ENCODE peak calls at places on chromosomes 2 and 18, in nine cellular contexts. R is GM20000, Y is body of pancreas, V is nephron progenitor cell, X is endothelial cell, Q is kidney epithelial cell, I is coronary artery, J is neural crest cell, F is pancreas. A is an unnamed sample.

GRCh38 chr2:237551071-237551574 is 15.3 kb upstream of the PRLH start:
- DNase-seq in F (no peak), Q (no peak), J (no peak), I (no peak), R (no peak), V (no peak), Y (no peak), X (no peak), A (no peak)

GRCh38 chr2:39379643-39380524 is 57.2 kb downstream of the MAP4K3 start:
- DNase-seq in R (peak), F (no peak), Y (no peak), V (no peak), Q (no peak), J (no peak), X (peak), I (no peak), A (peak)

GRCh38 chr2:219079417-219079816 is 18.7 kb upstream of the IHH start:
- DNase-seq in R (no peak), V (no peak), J (no peak), F (no peak), X (no peak), Y (no peak), Q (no peak), I (no peak), A (no peak)

GRCh38 chr2:33146112-33146511 is 199.4 kb downstream of the LTBP1 start:
- DNase-seq in F (no peak), Q (no peak), Y (no peak), X (no peak), R (no peak), V (no peak), I (no peak), J (no peak), A (no peak)

GRCh38 chr2:105725388-105725787 is 19.3 kb upstream of the NCK2 start:
- DNase-seq in V (no peak), I (no peak), F (no peak), Q (no peak), X (no peak), R (no peak), Y (no peak), J (no peak), A (no peak)

GRCh38 chr2:135504811-135505210 is 26.2 kb downstream of the ZRANB3 start:
- DNase-seq in I (no peak), X (no peak), V (no peak), F (no peak), Q (no peak), J (no peak), Y (no peak), R (no peak), A (no peak)

GRCh38 chr18:48441405-48441881 is 32.3 kb upstream of the ZBTB7C start:
- DNase-seq in V (peak), F (no peak), I (peak), Q (no peak), X (no peak), Y (no peak), J (no peak), R (no peak), A (no peak)

GRCh38 chr2:33153008-33153407 is 206.3 kb downstream of the LTBP1 start:
- DNase-seq in V (no peak), J (no peak), Y (no peak), Q (no peak), I (no peak), R (no peak), F (no peak), X (no peak), A (no peak)

GRCh38 chr2:175414872-175415487 is 233.5 kb upstream of the ATP5MC3 start:
- DNase-seq in F (no peak), Y (peak), X (peak), V (peak), R (peak), I (no peak), Q (peak), J (peak), A (peak)

GRCh38 chr2:190930411-190930810 is 49.8 kb downstream of the GLS start:
- DNase-seq in Y (no peak), V (no peak), Q (no peak), F (no peak), J (no peak), I (no peak), X (no peak), R (no peak), A (no peak)

GRCh38 chr2:236010920-236011685 is 157.1 kb downstream of the GBX2 start:
- DNase-seq in R (no peak), J (no peak), V (no peak), I (no peak), X (no peak), Y (no peak), Q (no peak), F (no peak), A (no peak)

GRCh38 chr18:76988015-76988826 is 144.4 kb downstream of the MBP start:
- DNase-seq in Y (no peak), J (no peak), Q (no peak), R (no peak), V (no peak), F (no peak), I (no peak), X (no peak), A (no peak)

GRCh38 chr18:9405130-9405529 is 70.2 kb upstream of the RALBP1 start:
- DNase-seq in X (no peak), F (no peak), R (no peak), V (no peak), Q (no peak), J (no peak), I (no peak), Y (no peak), A (no peak)

GRCh38 chr2:182864949-182865348 is 1.5 kb downstream of the FRZB start:
- DNase-seq in F (no peak), V (no peak), R (no peak), J (no peak), I (no peak), X (no peak), Y (no peak), Q (no peak), A (no peak)

GRCh38 chr2:1787799-1788477 is 43.6 kb upstream of the PXDN start:
- DNase-seq in X (no peak), V (no peak), Q (no peak), R (no peak), I (no peak), J (no peak), Y (peak), F (no peak), A (no peak)

GRCh38 chr2:234496442-234496834 is 443 bp downstream of the ARL4C start:
- DNase-seq in I (no peak), V (no peak), X (peak), Y (peak), Q (no peak), F (no peak), R (no peak), J (no peak), A (peak)

GRCh38 chr2:12824771-12825363 is 108.1 kb downstream of the TRIB2 start:
- DNase-seq in I (peak), F (no peak), J (no peak), Y (peak), Q (no peak), X (no peak), V (no peak), R (no peak), A (no peak)

GRCh38 chr18:906416-907170 is 1.9 kb downstream of the ADCYAP1 start:
- DNase-seq in Q (no peak), Y (peak), F (peak), X (peak), R (no peak), I (no peak), J (no peak), V (peak), A (no peak)

GRCh38 chr2:168849610-168850009 is 40.6 kb downstream of the SPC25 start:
- DNase-seq in Y (peak), J (no peak), Q (no peak), I (no peak), R (no peak), V (no peak), X (peak), F (peak), A (peak)

GRCh38 chr2:85635636-85636035 is 19.6 kb downstream of the USP39 start:
- DNase-seq in I (no peak), R (no peak), X (no peak), F (no peak), Q (no peak), J (no peak), Y (no peak), V (no peak), A (no peak)

GRCh38 chr2:135551356-135551755 is 20.1 kb downstream of the R3HDM1 start:
- DNase-seq in V (no peak), Q (no peak), R (no peak), I (no peak), J (no peak), X (no peak), F (no peak), Y (no peak), A (no peak)

GRCh38 chr18:35695803-35696202 is 114.3 kb downstream of the GALNT1 start:
- DNase-seq in R (no peak), Q (no peak), Y (peak), I (no peak), J (no peak), V (no peak), F (peak), X (no peak), A (no peak)

GRCh38 chr18:34222025-34222395 is 2.7 kb downstream of the NOL4 start:
- DNase-seq in R (no peak), F (peak), X (peak), J (no peak), Y (peak), I (no peak), V (peak), Q (no peak), A (no peak)

GRCh38 chr2:54945401-54946219 is 104.6 kb downstream of the RTN4 start:
- DNase-seq in F (no peak), J (no peak), V (no peak), I (peak), X (no peak), Q (no peak), R (peak), Y (peak), A (no peak)

GRCh38 chr2:184004289-184004944 is 593.9 kb upstream of the ZNF804A start:
- DNase-seq in J (no peak), I (no peak), X (peak), R (peak), Y (no peak), V (no peak), F (no peak), Q (no peak), A (no peak)

GRCh38 chr2:10537522-10538195 is 89.5 kb upstream of the ODC1 start:
- DNase-seq in X (no peak), I (no peak), Q (no peak), Y (no peak), V (no peak), J (no peak), F (no peak), R (no peak), A (no peak)

GRCh38 chr2:84319566-84319965 is 139.5 kb downstream of the SUCLG1 start:
- DNase-seq in R (no peak), Q (no peak), F (no peak), I (no peak), Y (no peak), X (no peak), J (no peak), V (no peak), A (no peak)
- TF ChIP-seq CTCF in R (no peak), Q (no peak), F (no peak), I (no peak), Y (no peak), X (no peak), J (no peak), V (no peak), A (no peak)

GRCh38 chr2:69933839-69934613 is 19.1 kb downstream of the MXD1 start:
- DNase-seq in Y (no peak), V (no peak), Q (peak), J (no peak), X (no peak), F (no peak), R (no peak), I (no peak), A (peak)

GRCh38 chr2:69933254-69933828 is 18.4 kb downstream of the MXD1 start:
- DNase-seq in F (no peak), Q (no peak), Y (no peak), V (no peak), X (no peak), I (no peak), R (no peak), J (no peak), A (no peak)

GRCh38 chr2:69932596-69932922 is 17.6 kb downstream of the MXD1 start:
- DNase-seq in Q (no peak), F (no peak), I (no peak), V (no peak), X (no peak), R (no peak), Y (no peak), J (no peak), A (no peak)

GRCh38 chr2:69935011-69935410 is 20.1 kb downstream of the MXD1 start:
- DNase-seq in Q (no peak), J (no peak), Y (no peak), I (no peak), X (no peak), F (no peak), V (no peak), R (no peak), A (no peak)

GRCh38 chr2:69934614-69934908 is 19.7 kb downstream of the MXD1 start:
- DNase-seq in I (no peak), Q (no peak), V (no peak), F (no peak), X (no peak), R (no peak), Y (no peak), J (no peak), A (no peak)
- TF ChIP-seq CTCF in I (no peak), Q (no peak), V (no peak), F (no peak), X (no peak), R (no peak), Y (no peak), J (no peak), A (no peak)

GRCh38 chr2:177265386-177265690 is 811 bp upstream of the NFE2L2 start:
- DNase-seq in Q (no peak), V (no peak), F (no peak), Y (peak), X (no peak), I (no peak), R (no peak), J (no peak), A (no peak)
- TF ChIP-seq CTCF in Q (peak), V (no peak), F (no peak), Y (peak), X (no peak), I (no peak), R (peak), J (peak), A (no peak)

DNA sequence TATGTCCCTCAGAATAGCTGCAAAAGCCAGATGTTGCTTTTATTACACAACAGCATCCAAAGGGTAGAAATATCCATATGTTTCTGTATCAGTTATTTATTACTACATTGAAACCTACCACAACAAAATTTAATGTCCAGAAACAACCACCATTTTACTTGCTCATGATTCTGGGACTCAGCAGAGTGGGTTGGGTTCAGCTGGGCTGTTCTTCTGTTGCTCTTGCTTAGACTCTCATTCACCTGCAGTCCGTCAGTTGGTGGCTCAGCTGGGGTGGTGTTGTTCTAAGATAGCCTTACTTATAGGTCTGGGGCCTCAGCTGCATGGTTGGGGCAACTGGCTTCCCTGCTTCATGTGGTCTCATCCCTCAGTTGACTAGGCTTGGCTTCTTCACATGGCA is 21.7 kb downstream of the AQP4 start:
- DNase-seq in J (no peak), F (no peak), R (no peak), Q (no peak), V (no peak), X (no peak), Y (no peak), I (no peak), A (no peak)
- TF ChIP-seq CTCF in J (no peak), F (no peak), R (no peak), Q (no peak), V (no peak), X (no peak), Y (no peak), I (no peak), A (no peak)

DNA sequence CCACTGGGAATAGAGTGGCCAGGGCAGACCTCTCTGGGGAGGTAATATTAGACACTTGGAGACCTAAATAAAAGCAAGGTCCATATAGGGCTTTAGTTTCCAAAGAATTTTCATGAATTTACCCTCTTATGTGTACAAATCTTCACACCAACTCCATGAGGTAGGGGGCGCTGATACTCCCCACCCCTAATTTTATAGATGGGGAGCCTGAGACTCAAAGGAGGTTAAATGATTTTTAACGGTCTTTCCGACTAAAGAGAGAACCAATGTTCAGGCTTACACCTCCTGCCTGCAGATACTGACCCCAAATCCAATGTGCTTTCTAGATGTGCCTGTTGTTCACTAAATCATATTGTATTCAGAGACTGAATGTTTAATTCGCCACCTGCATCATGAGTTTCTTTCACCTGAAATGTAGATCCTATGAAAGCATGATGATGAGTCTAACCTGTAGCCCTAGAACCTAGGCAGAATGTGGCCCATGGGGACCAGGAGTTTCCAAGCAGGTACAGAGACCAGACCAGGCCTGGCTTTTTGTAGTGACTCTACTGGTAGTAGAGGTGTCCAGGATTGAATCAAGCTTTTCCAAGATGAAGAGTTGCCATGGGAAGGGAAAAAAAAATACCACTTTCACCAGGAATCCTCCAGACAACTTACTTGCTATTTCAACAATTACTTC is 16.8 kb upstream of the PAX3 start:
- DNase-seq in X (no peak), Y (no peak), V (peak), F (no peak), Q (no peak), I (no peak), R (peak), J (no peak), A (peak)
- TF ChIP-seq CTCF in X (peak), Y (no peak), V (peak), F (no peak), Q (no peak), I (no peak), R (no peak), J (peak), A (no peak)

GRCh38 chr18:2083691-2084090 is 487.6 kb downstream of the METTL4 start:
- DNase-seq in I (no peak), J (no peak), F (no peak), Y (no peak), Q (no peak), X (peak), V (no peak), R (no peak), A (peak)
- TF ChIP-seq CTCF in I (no peak), J (peak), F (no peak), Y (peak), Q (peak), X (no peak), V (no peak), R (no peak), A (peak)

DNA sequence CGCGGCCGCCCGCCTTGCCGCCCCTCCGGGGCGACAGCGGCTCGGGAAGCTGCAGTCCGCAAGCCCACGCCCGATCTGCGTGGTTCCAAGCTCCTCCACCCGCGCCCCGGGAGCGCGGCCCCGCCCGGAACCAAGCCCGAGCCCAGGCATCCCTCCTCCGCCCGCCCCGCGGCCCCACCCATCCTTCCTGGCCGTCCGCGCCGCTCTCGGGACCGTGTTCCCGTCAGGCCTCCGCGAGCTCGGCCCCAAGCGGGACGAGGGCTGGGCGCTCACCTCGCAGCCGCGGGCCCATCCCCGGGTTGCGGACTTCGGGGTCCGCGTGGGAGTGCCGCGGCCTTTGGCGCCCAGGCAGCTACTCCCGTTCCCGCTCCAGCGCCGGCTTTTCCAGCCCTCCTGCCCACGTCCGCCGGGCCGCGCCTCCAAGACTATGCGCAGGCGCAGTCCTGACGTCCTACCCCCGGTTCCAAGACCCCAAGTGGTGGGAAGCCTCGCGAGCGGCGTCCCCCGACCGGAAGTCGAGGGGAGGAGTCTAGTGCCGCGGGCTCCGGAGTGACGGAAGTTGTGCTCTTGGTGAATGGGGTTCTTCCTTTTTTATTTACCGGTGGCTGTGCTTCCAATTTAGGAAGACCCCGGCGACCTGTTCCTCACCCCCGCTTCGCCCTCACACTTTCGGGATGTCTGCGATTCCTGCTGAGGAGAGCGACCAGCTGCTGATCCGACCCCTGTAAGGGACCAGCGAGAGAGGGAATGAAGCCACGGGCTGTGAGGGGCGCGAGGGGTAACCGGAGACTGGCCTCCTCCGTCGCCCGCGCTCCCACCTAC is at the start of the genes CPSF3 and ITGB1BP1:
- DNase-seq in F (peak), V (peak), J (peak), X (peak), Y (peak), R (peak), I (peak), Q (peak), A (peak)
- TF ChIP-seq CTCF in F (no peak), V (no peak), J (peak), X (no peak), Y (no peak), R (no peak), I (no peak), Q (no peak), A (no peak)

DNA sequence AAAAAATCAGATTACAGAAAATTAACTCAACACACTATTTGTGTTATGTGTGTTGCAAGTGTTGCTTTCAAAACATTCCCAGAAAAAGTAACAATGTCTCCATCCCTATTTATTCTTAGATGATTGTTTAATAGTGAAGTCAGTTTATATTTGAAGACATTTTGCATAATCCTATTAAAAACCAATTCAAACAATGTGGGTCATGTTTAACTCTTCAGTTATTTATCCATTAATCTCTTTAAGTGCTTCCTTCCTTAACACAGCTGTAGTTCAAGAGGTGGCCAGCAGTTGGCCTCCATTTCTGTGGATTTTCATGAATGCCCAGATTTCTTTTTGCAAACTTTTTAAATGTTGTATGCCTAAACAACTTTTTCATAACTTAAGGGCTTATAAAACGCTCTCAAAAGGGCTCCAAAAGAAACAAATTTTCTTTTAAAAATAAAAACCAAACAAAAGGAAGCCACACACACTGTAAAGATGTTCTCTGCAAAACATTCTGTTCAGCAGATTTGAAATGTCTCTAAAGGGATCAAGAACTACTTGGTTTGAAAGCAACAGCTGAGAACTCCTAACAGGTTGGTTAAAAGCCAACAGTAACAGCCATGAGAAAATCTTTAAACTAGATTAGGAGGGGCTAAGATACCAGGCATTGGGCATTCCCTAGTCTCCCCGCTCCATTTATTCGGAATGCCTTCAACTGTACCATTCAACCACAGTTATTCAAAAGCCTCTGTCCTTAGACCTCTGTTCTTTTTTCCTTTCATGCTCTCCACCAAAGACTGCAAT is 71.5 kb downstream of the THADA start:
- DNase-seq in F (no peak), Q (no peak), R (no peak), J (no peak), I (no peak), Y (no peak), V (no peak), X (no peak), A (no peak)
- TF ChIP-seq CTCF in F (no peak), Q (peak), R (no peak), J (peak), I (no peak), Y (peak), V (peak), X (peak), A (peak)

A was measured in Calu3.